ENCODE peak calls at places on chromosomes 3 and 15, in five cellular contexts. T is T-helper 2 cell, H is mucosa of descending colon, C is sigmoid colon, R is stomach. M is an unnamed sample.

GRCh38 chr3:51605938-51606337 is 65.1 kb upstream of the TEX264 start:
- DNase-seq in T (no peak), H (no peak), C (no peak), R (no peak), M (no peak)

GRCh38 chr3:13650210-13651056 is 101.5 kb downstream of the FBLN2 start:
- DNase-seq in T (peak; percentile 66), H (peak; percentile 77), C (peak; percentile 76), R (peak; percentile 80), M (peak; percentile 81)

GRCh38 chr3:97636465-97636864 is 128.1 kb upstream of the ARL6 start:
- DNase-seq in T (no peak), H (no peak), C (no peak), R (no peak), M (no peak)

GRCh38 chr15:42691308-42691707 is 45.6 kb downstream of the CDAN1 start:
- DNase-seq in T (no peak), H (no peak), C (no peak), R (no peak), M (no peak)

GRCh38 chr3:86785381-86785780 is 205.6 kb downstream of the VGLL3 start:
- DNase-seq in T (no peak), H (no peak), C (no peak), R (no peak), M (no peak)

GRCh38 chr15:70974004-70974832 is 81.6 kb downstream of the LRRC49 start:
- DNase-seq in T (no peak), H (no peak), C (no peak), R (no peak), M (no peak)

GRCh38 chr3:194224536-194224935 is 88.6 kb downstream of the HES1 start:
- DNase-seq in T (no peak), H (no peak), C (no peak), R (no peak), M (no peak)

GRCh38 chr15:75817151-75817935 is 25.9 kb upstream of the UBE2Q2 start:
- DNase-seq in T (no peak), H (no peak), C (no peak), R (no peak), M (no peak)

GRCh38 chr3:24481193-24481592 is 13.5 kb downstream of the THRB start:
- DNase-seq in T (no peak), H (no peak), C (no peak), R (no peak), M (no peak)

GRCh38 chr15:93454788-93455187 is 365.8 kb upstream of the RGMA start:
- DNase-seq in T (no peak), H (no peak), C (no peak), R (no peak), M (no peak)

GRCh38 chr3:37992271-37993066 is 1.9 kb downstream of the VILL start:
- DNase-seq in T (no peak), H (peak; percentile 65), C (peak; percentile 54), R (peak; percentile 76), M (no peak)

GRCh38 chr15:82045179-82045891 is 483 bp downstream of the MEX3B start:
- DNase-seq in T (no peak), H (peak; percentile 59), C (peak; percentile 78), R (no peak), M (no peak)

GRCh38 chr3:184040010-184040409 is 8.5 kb downstream of the HTR3D start:
- DNase-seq in T (no peak), H (no peak), C (no peak), R (peak; percentile 29), M (no peak)

GRCh38 chr15:60651155-60651554 is 172.2 kb upstream of the ICE2 start:
- DNase-seq in T (no peak), H (no peak), C (no peak), R (no peak), M (no peak)

GRCh38 chr15:29124581-29125381 is 144.8 kb downstream of the NSMCE3 start:
- DNase-seq in T (no peak), H (peak; percentile 18), C (peak; percentile 62), R (no peak), M (no peak)

GRCh38 chr15:28873585-28874139 is 12.1 kb upstream of the APBA2 start:
- DNase-seq in T (no peak), H (no peak), C (no peak), R (no peak), M (no peak)

GRCh38 chr3:40167958-40168357 is 141.5 kb upstream of the EIF1B start:
- DNase-seq in T (no peak), H (no peak), C (no peak), R (peak; percentile 58), M (no peak)

GRCh38 chr3:170506556-170506955 is 79.3 kb downstream of the SLC7A14 start:
- DNase-seq in T (no peak), H (no peak), C (no peak), R (no peak), M (no peak)

GRCh38 chr15:89068325-89068784 is 19.9 kb upstream of the ABHD2 start:
- DNase-seq in T (peak; percentile 31), H (no peak), C (no peak), R (no peak), M (no peak)

GRCh38 chr3:128965818-128966217 is 28.1 kb downstream of the CFAP92 start:
- DNase-seq in T (no peak), H (no peak), C (no peak), R (no peak), M (no peak)

GRCh38 chr3:183313331-183313730 is 60.3 kb downstream of the B3GNT5 start:
- DNase-seq in T (no peak), H (no peak), C (no peak), R (no peak), M (no peak)